ENCODE peak calls at places on chromosomes 11 and 22, in ten cellular contexts. One of them, this sample, is unnamed.

GRCh38 chr22:49540571-49541450 is 286.9 kb downstream of the BRD1 start:
- DNase-seq in fibroblast of lung: no peak
- DNase-seq in HCT116: no peak
- DNase-seq in gastrocnemius medialis: no peak
- DNase-seq in Panc1: no peak
- DNase-seq in breast epithelium: no peak
- DNase-seq in left ventricle myocardium inferior: no peak
- DNase-seq in stomach: no peak
- DNase-seq in aorta: no peak
- DNase-seq in neuronal stem cell: no peak
- DNase-seq in this sample: no peak

GRCh38 chr11:82818399-82819043 is 81.7 kb downstream of the PRCP start:
- DNase-seq in stomach: no peak
- DNase-seq in Panc1: no peak
- DNase-seq in neuronal stem cell: no peak
- DNase-seq in breast epithelium: no peak
- DNase-seq in aorta: no peak
- DNase-seq in HCT116: no peak
- DNase-seq in left ventricle myocardium inferior: no peak
- DNase-seq in fibroblast of lung: no peak
- DNase-seq in gastrocnemius medialis: no peak
- DNase-seq in this sample: no peak

GRCh38 chr11:2265396-2265795 is 5.0 kb downstream of the ASCL2 start:
- DNase-seq in HCT116: no peak
- DNase-seq in aorta: peak; percentile 67
- DNase-seq in Panc1: no peak
- DNase-seq in fibroblast of lung: no peak
- DNase-seq in breast epithelium: peak; percentile 15
- DNase-seq in stomach: peak; percentile 27
- DNase-seq in neuronal stem cell: no peak
- DNase-seq in left ventricle myocardium inferior: no peak
- DNase-seq in gastrocnemius medialis: no peak
- DNase-seq in this sample: no peak

GRCh38 chr11:96817488-96817887 is 427.7 kb downstream of the JRKL start:
- DNase-seq in gastrocnemius medialis: no peak
- DNase-seq in neuronal stem cell: no peak
- DNase-seq in breast epithelium: no peak
- DNase-seq in Panc1: no peak
- DNase-seq in stomach: no peak
- DNase-seq in aorta: no peak
- DNase-seq in left ventricle myocardium inferior: no peak
- DNase-seq in HCT116: no peak
- DNase-seq in fibroblast of lung: no peak
- DNase-seq in this sample: no peak

GRCh38 chr11:67195971-67196418 is 70.3 kb upstream of the GRK2 start:
- DNase-seq in gastrocnemius medialis: no peak
- DNase-seq in aorta: no peak
- DNase-seq in neuronal stem cell: no peak
- DNase-seq in stomach: no peak
- DNase-seq in left ventricle myocardium inferior: no peak
- DNase-seq in breast epithelium: no peak
- DNase-seq in HCT116: no peak
- DNase-seq in fibroblast of lung: peak; percentile 69
- DNase-seq in Panc1: no peak
- DNase-seq in this sample: no peak

GRCh38 chr22:47847281-47847890 is 1084.9 kb downstream of the TBC1D22A start:
- DNase-seq in breast epithelium: no peak
- DNase-seq in Panc1: no peak
- DNase-seq in fibroblast of lung: no peak
- DNase-seq in aorta: no peak
- DNase-seq in left ventricle myocardium inferior: no peak
- DNase-seq in stomach: no peak
- DNase-seq in gastrocnemius medialis: no peak
- DNase-seq in neuronal stem cell: no peak
- DNase-seq in HCT116: no peak
- DNase-seq in this sample: peak; percentile 60

GRCh38 chr22:19872779-19873137 is 18.1 kb upstream of the GNB1L start:
- DNase-seq in neuronal stem cell: no peak
- DNase-seq in Panc1: no peak
- DNase-seq in aorta: no peak
- DNase-seq in HCT116: no peak
- DNase-seq in breast epithelium: no peak
- DNase-seq in left ventricle myocardium inferior: no peak
- DNase-seq in gastrocnemius medialis: peak; percentile 12
- DNase-seq in fibroblast of lung: no peak
- DNase-seq in stomach: peak; percentile 46
- DNase-seq in this sample: peak; percentile 2

GRCh38 chr11:419248-420005 is 4.6 kb upstream of the SIGIRR start:
- DNase-seq in neuronal stem cell: no peak
- DNase-seq in HCT116: no peak
- DNase-seq in breast epithelium: no peak
- DNase-seq in fibroblast of lung: no peak
- DNase-seq in gastrocnemius medialis: no peak
- DNase-seq in left ventricle myocardium inferior: no peak
- DNase-seq in Panc1: no peak
- DNase-seq in aorta: peak; percentile 33
- DNase-seq in stomach: no peak
- DNase-seq in this sample: no peak

GRCh38 chr11:75423721-75424120 is 9.3 kb downstream of the KLHL35 start:
- DNase-seq in neuronal stem cell: no peak
- DNase-seq in stomach: no peak
- DNase-seq in aorta: peak; percentile 34
- DNase-seq in HCT116: no peak
- DNase-seq in breast epithelium: no peak
- DNase-seq in left ventricle myocardium inferior: no peak
- DNase-seq in Panc1: no peak
- DNase-seq in fibroblast of lung: no peak
- DNase-seq in gastrocnemius medialis: no peak
- DNase-seq in this sample: no peak

GRCh38 chr11:41978951-41979350 is 519.5 kb upstream of the LRRC4C start:
- DNase-seq in neuronal stem cell: no peak
- DNase-seq in fibroblast of lung: no peak
- DNase-seq in left ventricle myocardium inferior: no peak
- DNase-seq in gastrocnemius medialis: no peak
- DNase-seq in Panc1: no peak
- DNase-seq in breast epithelium: no peak
- DNase-seq in aorta: no peak
- DNase-seq in HCT116: no peak
- DNase-seq in stomach: no peak
- DNase-seq in this sample: no peak

GRCh38 chr22:24494535-24495364 is at the start of gene UPB1:
- DNase-seq in fibroblast of lung: no peak
- DNase-seq in Panc1: no peak
- DNase-seq in aorta: peak; percentile 51
- DNase-seq in neuronal stem cell: no peak
- DNase-seq in breast epithelium: no peak
- DNase-seq in gastrocnemius medialis: no peak
- DNase-seq in left ventricle myocardium inferior: no peak
- DNase-seq in stomach: no peak
- DNase-seq in HCT116: no peak
- DNase-seq in this sample: no peak

GRCh38 chr11:110089617-110090282 is 3.4 kb upstream of the ZC3H12C start:
- DNase-seq in gastrocnemius medialis: no peak
- DNase-seq in fibroblast of lung: no peak
- DNase-seq in neuronal stem cell: no peak
- DNase-seq in stomach: no peak
- DNase-seq in aorta: no peak
- DNase-seq in Panc1: no peak
- DNase-seq in HCT116: no peak
- DNase-seq in left ventricle myocardium inferior: no peak
- DNase-seq in breast epithelium: no peak
- DNase-seq in this sample: no peak

GRCh38 chr11:74255741-74256369 is 55.6 kb downstream of the P4HA3 start:
- DNase-seq in Panc1: peak; percentile 71
- DNase-seq in aorta: peak; percentile 55
- DNase-seq in neuronal stem cell: peak; percentile 54
- DNase-seq in stomach: peak; percentile 57
- DNase-seq in left ventricle myocardium inferior: no peak
- DNase-seq in HCT116: peak; percentile 29
- DNase-seq in gastrocnemius medialis: peak; percentile 36
- DNase-seq in breast epithelium: no peak
- DNase-seq in fibroblast of lung: peak; percentile 75
- DNase-seq in this sample: peak; percentile 25

GRCh38 chr11:63521896-63522295 is 14.7 kb upstream of the PLAAT4 start:
- DNase-seq in gastrocnemius medialis: no peak
- DNase-seq in breast epithelium: no peak
- DNase-seq in aorta: no peak
- DNase-seq in fibroblast of lung: no peak
- DNase-seq in HCT116: no peak
- DNase-seq in stomach: no peak
- DNase-seq in left ventricle myocardium inferior: no peak
- DNase-seq in Panc1: no peak
- DNase-seq in neuronal stem cell: no peak
- DNase-seq in this sample: no peak

DNA sequence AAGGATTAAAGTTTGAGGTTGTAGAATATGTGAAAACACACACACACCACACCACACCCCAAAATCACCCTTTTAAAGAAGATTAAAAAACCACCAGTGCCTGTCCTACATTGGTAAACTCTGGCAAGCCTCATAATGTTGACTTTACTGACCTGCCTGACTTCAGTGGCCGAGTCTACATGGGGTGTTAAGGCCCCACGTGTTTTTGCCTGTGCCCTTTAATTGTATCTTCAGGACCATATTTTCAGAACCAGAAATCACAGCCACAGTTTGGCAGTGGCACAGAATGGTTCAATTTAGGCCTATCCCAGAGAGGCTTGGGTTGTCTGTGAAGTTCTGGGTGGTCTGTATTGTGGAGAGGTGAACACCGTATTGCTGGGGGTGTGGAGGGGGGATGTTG is 33.4 kb downstream of the ZBTB16 start:
- DNase-seq in fibroblast of lung: no peak
- DNase-seq in HCT116: no peak
- DNase-seq in gastrocnemius medialis: no peak
- DNase-seq in neuronal stem cell: no peak
- DNase-seq in Panc1: no peak
- DNase-seq in aorta: no peak
- DNase-seq in stomach: no peak
- DNase-seq in left ventricle myocardium inferior: no peak
- DNase-seq in breast epithelium: no peak
- DNase-seq in this sample: no peak
- H3K4me1 ChIP-seq in fibroblast of lung: no peaks in the 10 kb centered on the region
- H3K4me1 ChIP-seq in HCT116: no peaks in the 10 kb centered on the region
- H3K4me1 ChIP-seq in gastrocnemius medialis: peaks cover 94% of the 10 kb centered on the region
- H3K4me1 ChIP-seq in neuronal stem cell: peaks cover 42% of the 10 kb centered on the region
- H3K4me1 ChIP-seq in Panc1: no peaks in the 10 kb centered on the region
- H3K4me1 ChIP-seq in aorta: peaks cover 25% of the 10 kb centered on the region
- H3K4me1 ChIP-seq in stomach: peaks cover 96% of the 10 kb centered on the region
- H3K4me1 ChIP-seq in left ventricle myocardium inferior: peaks cover 100% of the 10 kb centered on the region
- H3K4me1 ChIP-seq in breast epithelium: peaks cover 5% of the 10 kb centered on the region
- H3K4me1 ChIP-seq in this sample: no peaks in the 10 kb centered on the region

GRCh38 chr11:70522613-70523311 is 124.4 kb downstream of the CTTN start:
- DNase-seq in breast epithelium: no peak
- DNase-seq in aorta: peak; percentile 24
- DNase-seq in neuronal stem cell: peak; percentile 24
- DNase-seq in Panc1: no peak
- DNase-seq in stomach: peak; percentile 31
- DNase-seq in fibroblast of lung: no peak
- DNase-seq in HCT116: no peak
- DNase-seq in gastrocnemius medialis: no peak
- DNase-seq in left ventricle myocardium inferior: no peak
- DNase-seq in this sample: no peak
- H3K4me1 ChIP-seq in breast epithelium: no peaks in the 10 kb centered on the region
- H3K4me1 ChIP-seq in aorta: no peaks in the 10 kb centered on the region
- H3K4me1 ChIP-seq in neuronal stem cell: peaks cover 38% of the 10 kb centered on the region
- H3K4me1 ChIP-seq in Panc1: no peaks in the 10 kb centered on the region
- H3K4me1 ChIP-seq in stomach: peaks cover 17% of the 10 kb centered on the region
- H3K4me1 ChIP-seq in fibroblast of lung: no peaks in the 10 kb centered on the region
- H3K4me1 ChIP-seq in HCT116: no peaks in the 10 kb centered on the region
- H3K4me1 ChIP-seq in gastrocnemius medialis: no peaks in the 10 kb centered on the region
- H3K4me1 ChIP-seq in left ventricle myocardium inferior: peaks cover 5% of the 10 kb centered on the region
- H3K4me1 ChIP-seq in this sample: peaks cover 47% of the 10 kb centered on the region

GRCh38 chr11:12865871-12866595 is 143.1 kb upstream of the RASSF10 start:
- DNase-seq in HCT116: no peak
- DNase-seq in fibroblast of lung: no peak
- DNase-seq in gastrocnemius medialis: no peak
- DNase-seq in breast epithelium: no peak
- DNase-seq in Panc1: no peak
- DNase-seq in neuronal stem cell: no peak
- DNase-seq in aorta: no peak
- DNase-seq in left ventricle myocardium inferior: no peak
- DNase-seq in stomach: no peak
- DNase-seq in this sample: no peak
- H3K4me1 ChIP-seq in HCT116: no peaks in the 10 kb centered on the region
- H3K4me1 ChIP-seq in fibroblast of lung: peaks cover 17% of the 10 kb centered on the region
- H3K4me1 ChIP-seq in gastrocnemius medialis: peaks cover 42% of the 10 kb centered on the region
- H3K4me1 ChIP-seq in breast epithelium: no peaks in the 10 kb centered on the region
- H3K4me1 ChIP-seq in Panc1: no peaks in the 10 kb centered on the region
- H3K4me1 ChIP-seq in neuronal stem cell: peaks cover 28% of the 10 kb centered on the region
- H3K4me1 ChIP-seq in aorta: peaks cover 2% of the 10 kb centered on the region
- H3K4me1 ChIP-seq in left ventricle myocardium inferior: peaks cover 59% of the 10 kb centered on the region
- H3K4me1 ChIP-seq in stomach: peaks cover 74% of the 10 kb centered on the region
- H3K4me1 ChIP-seq in this sample: no peaks in the 10 kb centered on the region

GRCh38 chr22:21650823-21651520 is 8.9 kb downstream of the SDF2L1 start:
- DNase-seq in left ventricle myocardium inferior: no peak
- DNase-seq in aorta: no peak
- DNase-seq in stomach: no peak
- DNase-seq in Panc1: no peak
- DNase-seq in gastrocnemius medialis: no peak
- DNase-seq in neuronal stem cell: no peak
- DNase-seq in HCT116: no peak
- DNase-seq in fibroblast of lung: no peak
- DNase-seq in breast epithelium: no peak
- DNase-seq in this sample: peak; percentile 64

GRCh38 chr22:21651521-21652009 is 9.5 kb downstream of the SDF2L1 start:
- DNase-seq in fibroblast of lung: no peak
- DNase-seq in left ventricle myocardium inferior: no peak
- DNase-seq in aorta: no peak
- DNase-seq in neuronal stem cell: peak; percentile 68
- DNase-seq in HCT116: no peak
- DNase-seq in gastrocnemius medialis: no peak
- DNase-seq in Panc1: no peak
- DNase-seq in breast epithelium: no peak
- DNase-seq in stomach: no peak
- DNase-seq in this sample: no peak

GRCh38 chr22:21652010-21652546 is 10.0 kb downstream of the SDF2L1 start:
- DNase-seq in fibroblast of lung: peak; percentile 83
- DNase-seq in aorta: peak; percentile 93
- DNase-seq in gastrocnemius medialis: peak; percentile 75
- DNase-seq in left ventricle myocardium inferior: peak; percentile 90
- DNase-seq in stomach: peak; percentile 91
- DNase-seq in HCT116: peak; percentile 55
- DNase-seq in breast epithelium: peak; percentile 89
- DNase-seq in Panc1: no peak
- DNase-seq in neuronal stem cell: peak; percentile 91
- DNase-seq in this sample: peak; percentile 96

GRCh38 chr22:21652547-21653545 is 10.7 kb downstream of the SDF2L1 start:
- DNase-seq in aorta: no peak
- DNase-seq in neuronal stem cell: peak; percentile 90
- DNase-seq in gastrocnemius medialis: no peak
- DNase-seq in stomach: no peak
- DNase-seq in Panc1: no peak
- DNase-seq in breast epithelium: no peak
- DNase-seq in fibroblast of lung: no peak
- DNase-seq in HCT116: no peak
- DNase-seq in left ventricle myocardium inferior: no peak
- DNase-seq in this sample: no peak

DNA sequence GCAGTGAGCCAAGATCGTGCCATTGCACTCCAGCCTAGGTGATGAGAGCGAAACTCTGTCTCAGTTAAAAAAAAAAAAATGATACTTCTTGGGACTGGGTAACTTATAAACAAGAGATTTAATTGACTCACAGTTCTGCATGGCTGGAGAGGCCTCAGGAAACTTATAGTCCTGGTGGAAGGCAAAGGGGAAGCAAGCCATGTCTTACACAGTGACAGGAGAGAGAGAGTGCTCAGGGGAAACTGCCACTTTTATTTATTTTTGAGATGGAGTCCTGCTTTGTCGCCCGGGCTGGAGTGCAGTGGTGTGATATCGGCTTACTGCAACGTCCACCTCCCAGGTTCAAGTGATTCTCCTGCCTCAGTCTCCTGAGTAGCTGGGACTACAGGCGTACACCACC is 8.2 kb downstream of the SDF2L1 start:
- DNase-seq in left ventricle myocardium inferior: no peak
- DNase-seq in HCT116: no peak
- DNase-seq in neuronal stem cell: no peak
- DNase-seq in fibroblast of lung: no peak
- DNase-seq in gastrocnemius medialis: no peak
- DNase-seq in Panc1: no peak
- DNase-seq in breast epithelium: no peak
- DNase-seq in stomach: no peak
- DNase-seq in aorta: no peak
- DNase-seq in this sample: no peak
- H3K4me1 ChIP-seq in left ventricle myocardium inferior: peaks cover 32% of the 10 kb centered on the region
- H3K4me1 ChIP-seq in HCT116: peaks cover 7% of the 10 kb centered on the region
- H3K4me1 ChIP-seq in neuronal stem cell: peaks cover 22% of the 10 kb centered on the region
- H3K4me1 ChIP-seq in fibroblast of lung: peaks cover 6% of the 10 kb centered on the region
- H3K4me1 ChIP-seq in gastrocnemius medialis: no peaks in the 10 kb centered on the region
- H3K4me1 ChIP-seq in Panc1: no peaks in the 10 kb centered on the region
- H3K4me1 ChIP-seq in breast epithelium: no peaks in the 10 kb centered on the region
- H3K4me1 ChIP-seq in stomach: peaks cover 33% of the 10 kb centered on the region
- H3K4me1 ChIP-seq in aorta: no peaks in the 10 kb centered on the region
- H3K4me1 ChIP-seq in this sample: peaks cover 6% of the 10 kb centered on the region